ENCODE peak calls at places on chromosome 2, in eight cellular contexts. C, G, V, M, E, J, W and D are unnamed samples.

GRCh38 chr2:237433920-237434319 is 20.0 kb upstream of the COL6A3 start:
- DNase-seq in C (no peak), G (no peak), V (no peak), M (no peak), E (no peak), J (no peak), W (no peak), D (no peak)

GRCh38 chr2:180370476-180371205 is 363.5 kb upstream of the CWC22 start:
- DNase-seq in C (no peak), G (no peak), V (no peak), M (no peak), E (no peak), J (no peak), W (no peak), D (no peak)

GRCh38 chr2:72887032-72887835 is at the start of gene SPR:
- DNase-seq in C (peak; percentile 47), G (peak; percentile 24), V (peak; percentile 71), M (peak; percentile 1), E (no peak), J (peak; percentile 43), W (peak; percentile 43), D (no peak)

GRCh38 chr2:61018319-61018750 is 280 bp upstream of the PUS10 start:
- DNase-seq in C (peak; percentile 66), G (no peak), V (no peak), M (no peak), E (peak; percentile 17), J (no peak), W (no peak), D (no peak)

GRCh38 chr2:37588316-37588777 is 83.1 kb downstream of the CDC42EP3 start:
- DNase-seq in C (peak; percentile 88), G (no peak), V (no peak), M (no peak), E (no peak), J (peak; percentile 79), W (no peak), D (no peak)

GRCh38 chr2:1339757-1340515 is 73.3 kb upstream of the TPO start:
- DNase-seq in C (no peak), G (no peak), V (no peak), M (no peak), E (no peak), J (no peak), W (no peak), D (no peak)

GRCh38 chr2:68248361-68248760 is 4.0 kb downstream of the PPP3R1 start:
- DNase-seq in C (no peak), G (no peak), V (no peak), M (no peak), E (no peak), J (no peak), W (no peak), D (no peak)

GRCh38 chr2:158543957-158544356 is 87.2 kb downstream of the PKP4 start:
- DNase-seq in C (no peak), G (no peak), V (no peak), M (no peak), E (no peak), J (no peak), W (no peak), D (no peak)

GRCh38 chr2:105403785-105404698 is 5.2 kb upstream of the FHL2 start:
- DNase-seq in C (peak; percentile 100), G (no peak), V (peak; percentile 61), M (no peak), E (peak; percentile 93), J (peak; percentile 93), W (no peak), D (no peak)